ENCODE peak calls at places on chromosome 4, in six cellular contexts. S is OCI-LY7, I is heart right ventricle, Q is spleen, Z is thoracic aorta, T is transverse colon. F is an unnamed sample.

GRCh38 chr4:103493450-103494159 is 226.2 kb downstream of the TACR3 start:
- DNase-seq in T (no peak), S (no peak), Q (no peak), Z (no peak), I (no peak), F (no peak)

GRCh38 chr4:148515248-148515647 is 73.0 kb upstream of the NR3C2 start:
- DNase-seq in S (no peak), I (no peak), Z (no peak), T (no peak), Q (no peak), F (no peak)

GRCh38 chr4:86934147-86934771 is 552 bp upstream of the AFF1 start:
- DNase-seq in S (no peak), Q (no peak), T (peak; percentile 9), I (no peak), Z (no peak), F (no peak)

GRCh38 chr4:74018771-74019170 is 19.7 kb downstream of the CXCL3 start:
- DNase-seq in I (no peak), T (no peak), S (no peak), Z (no peak), Q (no peak), F (no peak)

GRCh38 chr4:10015140-10015753 is 6.0 kb downstream of the SLC2A9 start:
- DNase-seq in Q (no peak), I (peak; percentile 42), Z (no peak), T (peak; percentile 63), S (peak; percentile 36), F (peak; percentile 43)

GRCh38 chr4:132108784-132109183 is 1040.3 kb upstream of the PCDH10 start:
- DNase-seq in S (no peak), I (no peak), Q (no peak), T (no peak), Z (no peak), F (no peak)

GRCh38 chr4:5635826-5636196 is 72.5 kb downstream of the EVC2 start:
- DNase-seq in I (no peak), Q (no peak), S (no peak), T (no peak), Z (no peak), F (no peak)

GRCh38 chr4:174218127-174218790 is 65.2 kb downstream of the FBXO8 start:
- DNase-seq in T (no peak), I (no peak), Q (no peak), Z (no peak), S (no peak), F (no peak)

GRCh38 chr4:82715731-82716617 is 82.6 kb downstream of the SCD5 start:
- DNase-seq in I (no peak), S (no peak), T (no peak), Z (no peak), Q (no peak), F (no peak)

GRCh38 chr4:128574706-128575105 is 234.8 kb upstream of the JADE1 start:
- DNase-seq in Z (no peak), I (peak; percentile 60), S (peak; percentile 74), Q (peak; percentile 81), T (peak; percentile 84), F (peak; percentile 46)

GRCh38 chr4:87680271-87680670 is 30.2 kb downstream of the DMP1 start:
- DNase-seq in S (no peak), I (no peak), T (no peak), Q (no peak), Z (no peak), F (no peak)

GRCh38 chr4:41140410-41140809 is 73.9 kb downstream of the APBB2 start:
- DNase-seq in S (no peak), Q (no peak), Z (no peak), I (no peak), T (no peak), F (no peak)

GRCh38 chr4:174474457-174475075 is 47.7 kb downstream of the HPGD start:
- DNase-seq in T (no peak), Z (no peak), I (no peak), S (no peak), Q (no peak), F (no peak)

GRCh38 chr4:84235131-84235530 is 264.0 kb downstream of the NKX6-1 start:
- DNase-seq in T (no peak), S (no peak), Q (no peak), I (no peak), Z (no peak), F (no peak)

GRCh38 chr4:26074672-26075071 is 160.7 kb downstream of the SMIM20 start:
- DNase-seq in Z (no peak), T (no peak), Q (no peak), S (no peak), I (peak; percentile 27), F (no peak)

GRCh38 chr4:81405900-81406401 is 65.8 kb downstream of the RASGEF1B start:
- DNase-seq in I (peak; percentile 64), Z (no peak), Q (no peak), T (peak; percentile 20), S (peak; percentile 85), F (peak; percentile 60)

GRCh38 chr4:26458104-26458503 is 32.2 kb downstream of the CCKAR start:
- DNase-seq in S (peak; percentile 35), I (no peak), T (no peak), Q (no peak), Z (no peak), F (no peak)

DNA sequence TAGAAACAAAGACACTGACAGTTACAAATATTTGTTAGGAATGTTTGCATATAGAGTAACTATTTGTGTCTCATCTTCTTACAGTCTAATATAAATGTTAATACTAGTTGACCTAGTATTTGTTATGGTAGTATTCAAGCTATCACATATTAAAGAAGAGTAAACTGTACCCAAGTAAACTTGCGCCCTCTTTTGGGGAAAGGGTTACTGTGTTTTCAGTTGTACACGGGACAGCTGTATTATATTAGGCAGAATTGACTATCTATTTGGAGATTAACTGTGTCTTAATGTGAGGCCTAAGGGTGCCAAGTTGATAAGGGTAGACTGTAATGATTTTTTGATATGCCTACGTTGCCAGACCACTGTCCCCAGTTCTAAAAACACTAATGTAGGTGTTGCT is 172.9 kb upstream of the CXCL13 start:
- DNase-seq in S (peak; percentile 4), Q (no peak), I (no peak), Z (no peak), T (no peak), F (no peak)
- TF ChIP-seq CTCF in S (peak; percentile 32), Q (no peak), I (no peak), Z (no peak), T (no peak), F (no peak)

DNA sequence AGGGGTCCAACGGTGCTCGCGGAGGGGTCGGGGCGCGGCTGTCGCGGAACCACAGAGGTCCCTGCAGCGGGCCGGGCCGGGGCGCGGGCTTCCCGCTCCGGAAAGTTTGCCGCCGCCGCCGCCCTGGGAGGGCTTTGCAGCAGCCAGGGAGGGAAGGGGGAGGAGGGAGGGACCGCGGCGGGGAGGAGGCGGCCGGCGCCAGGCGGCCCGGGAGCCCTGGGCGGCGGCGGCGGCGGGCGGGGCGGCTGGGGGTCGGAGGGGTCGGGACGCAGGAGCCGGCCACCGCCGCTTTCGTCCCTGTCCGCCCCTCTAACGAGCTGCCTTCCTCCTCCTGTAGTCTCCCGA is 375 bp downstream of the FGFR3 start:
- DNase-seq in Q (no peak), Z (no peak), I (peak; percentile 44), S (no peak), T (peak; percentile 65), F (no peak)
- H3K27ac ChIP-seq in Q (no peak overlapping the region), Z (no peak overlapping the region), I (no peak overlapping the region), S (no peak overlapping the region), T (peak overlapping the region; percentile 87), F (no peak overlapping the region)

DNA sequence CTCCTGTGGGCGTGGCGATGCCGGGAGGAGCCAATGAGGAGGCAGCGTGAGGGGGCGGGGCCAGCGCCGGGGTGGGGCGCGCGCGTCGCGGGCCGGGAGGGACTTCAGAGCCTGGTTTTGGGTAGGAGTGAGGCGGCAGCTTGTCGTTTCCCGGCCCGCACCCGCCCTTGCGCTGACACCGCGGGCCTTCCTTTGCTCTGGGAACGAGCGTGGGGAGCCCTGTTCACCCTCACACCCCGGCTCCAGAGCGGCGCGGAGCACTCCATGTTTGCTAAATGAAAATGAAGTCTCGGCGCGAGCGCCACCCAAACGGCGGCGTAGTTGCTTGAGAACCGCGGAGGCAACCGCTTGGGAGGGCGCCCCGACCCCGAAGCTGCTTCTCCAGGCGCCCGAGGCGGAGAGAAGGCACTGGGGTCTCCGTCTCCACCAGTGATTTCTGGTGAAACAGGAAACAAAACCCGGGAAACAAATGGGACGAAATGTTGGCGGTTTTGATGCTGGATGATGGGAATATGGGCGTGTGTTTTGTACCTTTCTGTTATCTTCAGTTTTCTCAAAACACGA is 497 bp upstream of the GRPEL1 start:
- DNase-seq in T (no peak), I (no peak), Q (no peak), S (no peak), Z (no peak), F (no peak)
- H3K4me3 ChIP-seq in T (peak overlapping the region; percentile 30), I (peak overlapping the region; percentile 32), Q (peak overlapping the region; percentile 91), S (peak overlapping the region; percentile 94), Z (peak overlapping the region; percentile 98), F (peak overlapping the region; percentile 87)

DNA sequence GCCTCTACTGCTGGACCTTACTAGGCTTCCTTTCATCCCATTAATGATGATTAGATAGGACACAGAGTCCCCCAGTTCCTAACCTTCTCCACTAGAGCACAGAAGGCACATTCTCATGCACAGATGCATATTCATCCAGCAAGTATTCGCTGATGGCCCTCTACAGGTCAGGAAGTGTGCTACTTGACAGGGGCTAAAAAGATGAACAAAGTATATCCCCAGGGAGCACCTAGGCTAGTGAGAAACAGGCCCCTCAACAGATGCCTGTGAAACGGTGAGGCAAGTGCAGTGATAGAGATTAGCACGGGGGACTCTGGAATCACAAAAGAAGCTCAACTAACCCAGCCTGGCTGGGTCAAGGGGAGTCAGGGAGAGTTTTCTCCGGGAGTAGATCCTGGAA is 95.8 kb downstream of the MGST2 start:
- DNase-seq in T (no peak), Z (no peak), S (peak; percentile 63), Q (no peak), I (no peak), F (no peak)
- TF ChIP-seq CTCF in T (no peak), Z (no peak), S (peak; percentile 69), Q (no peak), I (peak; percentile 32), F (no peak)

GRCh38 chr4:113446019-113446418 is 315.5 kb downstream of the CAMK2D start:
- DNase-seq in T (no peak), S (no peak), I (no peak), Q (no peak), Z (no peak), F (no peak)
- H3K27ac ChIP-seq in T (peak overlapping the region; percentile 63), S (no peak overlapping the region), I (peak overlapping the region; percentile 30), Q (no peak overlapping the region), Z (peak overlapping the region; percentile 55), F (no peak overlapping the region)